ENCODE peak calls at places on chromosomes 7 and 10, in six cellular contexts. One of them, this sample, is unnamed.

GRCh38 chr10:49502358-49502757 is 36.6 kb downstream of the ERCC6 start:
- DNase-seq in fibroblast of mammary gland: peak
- DNase-seq in IMR-90: peak
- DNase-seq in tibial artery: no peak
- DNase-seq in BJ: no peak
- DNase-seq in spleen: no peak
- DNase-seq in this sample: no peak

GRCh38 chr10:120945801-120946302 is 94.7 kb downstream of the WDR11 start:
- DNase-seq in fibroblast of mammary gland: no peak
- DNase-seq in IMR-90: no peak
- DNase-seq in tibial artery: no peak
- DNase-seq in BJ: no peak
- DNase-seq in spleen: no peak
- DNase-seq in this sample: no peak

GRCh38 chr10:59907918-59908807 is 1.8 kb upstream of the CCDC6 start:
- DNase-seq in fibroblast of mammary gland: peak
- DNase-seq in IMR-90: peak
- DNase-seq in tibial artery: peak
- DNase-seq in BJ: peak
- DNase-seq in spleen: no peak
- DNase-seq in this sample: peak

GRCh38 chr10:50511512-50512213 is 112.1 kb downstream of the SGMS1 start:
- DNase-seq in fibroblast of mammary gland: peak
- DNase-seq in IMR-90: peak
- DNase-seq in tibial artery: no peak
- DNase-seq in BJ: no peak
- DNase-seq in spleen: no peak
- DNase-seq in this sample: no peak

GRCh38 chr10:6659451-6659850 is 79.4 kb upstream of the PRKCQ start:
- DNase-seq in fibroblast of mammary gland: no peak
- DNase-seq in IMR-90: no peak
- DNase-seq in tibial artery: no peak
- DNase-seq in BJ: no peak
- DNase-seq in spleen: no peak
- DNase-seq in this sample: no peak

GRCh38 chr7:99079104-99079503 is 64.8 kb downstream of the SMURF1 start:
- DNase-seq in fibroblast of mammary gland: no peak
- DNase-seq in IMR-90: no peak
- DNase-seq in tibial artery: no peak
- DNase-seq in BJ: no peak
- DNase-seq in spleen: no peak
- DNase-seq in this sample: no peak

GRCh38 chr7:155509725-155510551 is 36.4 kb downstream of the CNPY1 start:
- DNase-seq in fibroblast of mammary gland: no peak
- DNase-seq in IMR-90: no peak
- DNase-seq in tibial artery: no peak
- DNase-seq in BJ: no peak
- DNase-seq in spleen: peak
- DNase-seq in this sample: no peak

GRCh38 chr10:79347894-79348639 is 798 bp downstream of the PPIF start:
- DNase-seq in fibroblast of mammary gland: peak
- DNase-seq in IMR-90: peak
- DNase-seq in tibial artery: peak
- DNase-seq in BJ: no peak
- DNase-seq in spleen: peak
- DNase-seq in this sample: peak

GRCh38 chr10:24465899-24466615 is 257.1 kb downstream of the KIAA1217 start:
- DNase-seq in fibroblast of mammary gland: peak
- DNase-seq in IMR-90: peak
- DNase-seq in tibial artery: no peak
- DNase-seq in BJ: peak
- DNase-seq in spleen: no peak
- DNase-seq in this sample: peak

GRCh38 chr10:72276013-72276387 is 2.3 kb downstream of the DDIT4 start:
- DNase-seq in fibroblast of mammary gland: peak
- DNase-seq in IMR-90: no peak
- DNase-seq in tibial artery: no peak
- DNase-seq in BJ: no peak
- DNase-seq in spleen: no peak
- DNase-seq in this sample: peak

GRCh38 chr10:38600696-38601095 is 506.6 kb downstream of the ZNF37A start:
- DNase-seq in fibroblast of mammary gland: no peak
- DNase-seq in IMR-90: no peak
- DNase-seq in tibial artery: no peak
- DNase-seq in BJ: no peak
- DNase-seq in spleen: no peak
- DNase-seq in this sample: no peak

GRCh38 chr10:74589226-74589673 is 237.2 kb upstream of the KAT6B start:
- DNase-seq in fibroblast of mammary gland: peak
- DNase-seq in IMR-90: peak
- DNase-seq in tibial artery: peak
- DNase-seq in BJ: peak
- DNase-seq in spleen: peak
- DNase-seq in this sample: peak

GRCh38 chr7:17661982-17662585 is 278.2 kb downstream of the SNX13 start:
- DNase-seq in fibroblast of mammary gland: peak
- DNase-seq in IMR-90: peak
- DNase-seq in tibial artery: no peak
- DNase-seq in BJ: no peak
- DNase-seq in spleen: no peak
- DNase-seq in this sample: no peak

GRCh38 chr10:117570880-117571279 is 28.3 kb downstream of the EMX2 start:
- DNase-seq in fibroblast of mammary gland: no peak
- DNase-seq in IMR-90: no peak
- DNase-seq in tibial artery: no peak
- DNase-seq in BJ: no peak
- DNase-seq in spleen: no peak
- DNase-seq in this sample: no peak

GRCh38 chr7:83648464-83649241 is at the start of gene SEMA3E:
- DNase-seq in fibroblast of mammary gland: peak
- DNase-seq in IMR-90: peak
- DNase-seq in tibial artery: no peak
- DNase-seq in BJ: no peak
- DNase-seq in spleen: no peak
- DNase-seq in this sample: peak

GRCh38 chr10:74586088-74586585 is 240.3 kb upstream of the KAT6B start:
- DNase-seq in fibroblast of mammary gland: peak
- DNase-seq in IMR-90: peak
- DNase-seq in tibial artery: no peak
- DNase-seq in BJ: no peak
- DNase-seq in spleen: no peak
- DNase-seq in this sample: no peak

GRCh38 chr10:61986357-61986756 is 84.9 kb downstream of the ARID5B start:
- DNase-seq in fibroblast of mammary gland: no peak
- DNase-seq in IMR-90: no peak
- DNase-seq in tibial artery: no peak
- DNase-seq in BJ: no peak
- DNase-seq in spleen: no peak
- DNase-seq in this sample: no peak

GRCh38 chr10:130333185-130333584 is 197.0 kb downstream of the GLRX3 start:
- DNase-seq in fibroblast of mammary gland: no peak
- DNase-seq in IMR-90: no peak
- DNase-seq in tibial artery: no peak
- DNase-seq in BJ: no peak
- DNase-seq in spleen: no peak
- DNase-seq in this sample: no peak

GRCh38 chr7:129599174-129599573 is 12.3 kb upstream of the NRF1 start:
- DNase-seq in fibroblast of mammary gland: no peak
- DNase-seq in IMR-90: no peak
- DNase-seq in tibial artery: no peak
- DNase-seq in BJ: no peak
- DNase-seq in spleen: no peak
- DNase-seq in this sample: no peak

GRCh38 chr7:82443801-82444219 is 233 bp upstream of the CACNA2D1 start:
- DNase-seq in fibroblast of mammary gland: peak
- DNase-seq in IMR-90: peak
- DNase-seq in tibial artery: peak
- DNase-seq in BJ: peak
- DNase-seq in spleen: peak
- DNase-seq in this sample: peak

GRCh38 chr10:118246340-118247247 is 95.5 kb downstream of the FAM204A start:
- DNase-seq in fibroblast of mammary gland: no peak
- DNase-seq in IMR-90: no peak
- DNase-seq in tibial artery: no peak
- DNase-seq in BJ: no peak
- DNase-seq in spleen: no peak
- DNase-seq in this sample: no peak

GRCh38 chr7:82244947-82245346 is 198.6 kb downstream of the CACNA2D1 start:
- DNase-seq in fibroblast of mammary gland: no peak
- DNase-seq in IMR-90: no peak
- DNase-seq in tibial artery: no peak
- DNase-seq in BJ: no peak
- DNase-seq in spleen: no peak
- DNase-seq in this sample: no peak

GRCh38 chr7:11491811-11492210 is 340.2 kb downstream of the THSD7A start:
- DNase-seq in fibroblast of mammary gland: no peak
- DNase-seq in IMR-90: no peak
- DNase-seq in tibial artery: no peak
- DNase-seq in BJ: no peak
- DNase-seq in spleen: no peak
- DNase-seq in this sample: no peak

GRCh38 chr10:63003816-63004453 is 129.2 kb upstream of the NRBF2 start:
- DNase-seq in fibroblast of mammary gland: peak
- DNase-seq in IMR-90: no peak
- DNase-seq in tibial artery: no peak
- DNase-seq in BJ: no peak
- DNase-seq in spleen: no peak
- DNase-seq in this sample: no peak

GRCh38 chr7:106618480-106618879 is 42.5 kb downstream of the CCDC71L start:
- DNase-seq in fibroblast of mammary gland: peak
- DNase-seq in IMR-90: peak
- DNase-seq in tibial artery: no peak
- DNase-seq in BJ: no peak
- DNase-seq in spleen: no peak
- DNase-seq in this sample: no peak

GRCh38 chr10:123848564-123849457 is 42.8 kb downstream of the CPXM2 start:
- DNase-seq in fibroblast of mammary gland: peak
- DNase-seq in IMR-90: no peak
- DNase-seq in tibial artery: no peak
- DNase-seq in BJ: no peak
- DNase-seq in spleen: no peak
- DNase-seq in this sample: no peak

GRCh38 chr7:727806-728460 is 852 bp upstream of the PRKAR1B start:
- DNase-seq in fibroblast of mammary gland: peak
- DNase-seq in IMR-90: peak
- DNase-seq in tibial artery: no peak
- DNase-seq in BJ: no peak
- DNase-seq in spleen: no peak
- DNase-seq in this sample: no peak

DNA sequence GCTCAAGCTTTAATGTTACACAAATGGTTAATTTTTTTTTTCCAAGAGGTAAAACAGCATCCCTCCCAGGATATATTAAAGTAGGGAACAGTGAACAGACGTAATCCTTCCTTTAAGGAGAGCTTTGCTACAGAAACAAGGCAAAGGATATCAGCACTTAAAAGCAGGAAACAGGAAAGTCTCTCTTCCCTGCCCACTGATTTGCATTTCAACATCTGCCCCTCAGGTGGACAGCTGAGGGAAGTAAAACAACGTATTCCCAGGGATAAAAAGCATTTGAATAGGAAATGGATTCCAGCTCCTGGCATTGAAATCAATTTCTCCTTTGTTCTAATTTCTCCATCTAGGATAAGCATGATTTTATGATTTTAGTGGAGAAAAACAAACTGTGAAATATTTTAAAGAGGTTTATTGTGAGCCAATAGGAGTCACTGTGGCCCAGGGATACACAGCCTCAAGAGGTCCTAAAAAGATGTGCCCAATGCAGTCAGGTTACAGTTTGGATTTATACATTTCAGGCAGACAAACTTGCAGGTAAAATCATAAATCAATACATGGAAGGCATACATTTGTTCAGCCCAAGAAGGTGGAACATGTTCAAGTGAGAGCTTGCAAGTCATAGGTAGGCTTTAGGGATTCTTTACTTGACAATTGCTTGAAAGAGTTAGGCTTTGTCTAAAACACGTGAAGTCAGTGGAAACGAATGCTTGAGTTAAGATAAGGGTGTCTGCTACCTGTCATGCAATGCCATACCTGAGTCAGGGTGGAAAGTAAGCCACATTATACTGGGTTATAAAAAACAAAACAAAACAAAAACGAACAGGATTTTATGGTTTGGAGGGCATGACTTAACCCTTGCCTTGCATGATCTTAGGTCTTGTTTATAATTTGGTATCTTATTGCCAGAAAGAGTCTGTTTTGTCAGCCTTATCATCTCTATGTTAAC is 286.2 kb upstream of the VWC2 start:
- DNase-seq in fibroblast of mammary gland: no peak
- DNase-seq in IMR-90: no peak
- DNase-seq in tibial artery: no peak
- DNase-seq in BJ: no peak
- DNase-seq in spleen: no peak
- DNase-seq in this sample: no peak
- TF ChIP-seq CTCF in fibroblast of mammary gland: no peak
- TF ChIP-seq CTCF in IMR-90: no peak
- TF ChIP-seq CTCF in tibial artery: no peak
- TF ChIP-seq CTCF in BJ: no peak
- TF ChIP-seq CTCF in spleen: no peak
- TF ChIP-seq CTCF in this sample: no peak

GRCh38 chr7:25720427-25720826 is 431.6 kb upstream of the NFE2L3 start:
- DNase-seq in fibroblast of mammary gland: peak
- DNase-seq in IMR-90: peak
- DNase-seq in tibial artery: no peak
- DNase-seq in BJ: no peak
- DNase-seq in spleen: no peak
- DNase-seq in this sample: no peak
- TF ChIP-seq CTCF in fibroblast of mammary gland: peak
- TF ChIP-seq CTCF in IMR-90: peak
- TF ChIP-seq CTCF in tibial artery: peak
- TF ChIP-seq CTCF in BJ: peak
- TF ChIP-seq CTCF in spleen: no peak
- TF ChIP-seq CTCF in this sample: peak

GRCh38 chr7:2804227-2804763 is 39.8 kb downstream of the GNA12 start:
- DNase-seq in fibroblast of mammary gland: no peak
- DNase-seq in IMR-90: no peak
- DNase-seq in tibial artery: no peak
- DNase-seq in BJ: no peak
- DNase-seq in spleen: peak
- DNase-seq in this sample: no peak
- TF ChIP-seq CTCF in fibroblast of mammary gland: no peak
- TF ChIP-seq CTCF in IMR-90: peak
- TF ChIP-seq CTCF in tibial artery: no peak
- TF ChIP-seq CTCF in BJ: no peak
- TF ChIP-seq CTCF in spleen: no peak
- TF ChIP-seq CTCF in this sample: no peak

GRCh38 chr7:14697684-14698083 is 204.9 kb downstream of the DGKB start:
- DNase-seq in fibroblast of mammary gland: no peak
- DNase-seq in IMR-90: no peak
- DNase-seq in tibial artery: no peak
- DNase-seq in BJ: no peak
- DNase-seq in spleen: no peak
- DNase-seq in this sample: no peak

DNA sequence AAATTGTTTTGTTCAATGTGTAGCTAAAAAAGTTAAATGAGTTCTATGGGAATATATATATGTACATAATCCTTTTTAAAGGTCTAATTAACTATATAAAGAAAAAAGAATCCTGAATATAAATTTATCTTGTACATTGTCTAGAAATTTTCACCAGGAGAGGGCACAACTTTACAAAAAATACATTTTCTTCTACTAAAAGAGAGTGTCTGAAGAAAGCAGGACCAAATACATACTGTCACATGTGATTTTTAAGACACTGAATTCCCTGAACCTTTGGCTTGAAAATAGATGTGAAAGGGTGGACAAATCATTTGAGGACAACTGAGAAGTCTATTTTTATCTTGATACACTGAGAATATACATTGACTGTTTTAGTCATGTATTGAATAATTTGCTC is 204.3 kb downstream of the DGKB start:
- DNase-seq in fibroblast of mammary gland: peak
- DNase-seq in IMR-90: no peak
- DNase-seq in tibial artery: no peak
- DNase-seq in BJ: no peak
- DNase-seq in spleen: no peak
- DNase-seq in this sample: no peak
- TF ChIP-seq CTCF in fibroblast of mammary gland: no peak
- TF ChIP-seq CTCF in IMR-90: no peak
- TF ChIP-seq CTCF in tibial artery: no peak
- TF ChIP-seq CTCF in BJ: no peak
- TF ChIP-seq CTCF in spleen: no peak
- TF ChIP-seq CTCF in this sample: no peak